ENCODE peak calls at places on chromosomes 4 and X, in seven cellular contexts. J, M, X, A, K, U and E are unnamed samples.

GRCh38 chr4:88202443-88202842 is 44.0 kb upstream of the ABCG2 start:
- DNase-seq in J (no peak), M (no peak), A (no peak), X (no peak), K (no peak), U (no peak), E (no peak)

GRCh38 chr4:184807797-184808718 is 17.7 kb downstream of the ACSL1 start:
- DNase-seq in M (no peak), J (no peak), K (no peak), U (no peak), X (peak), A (peak), E (no peak)

GRCh38 chr4:104897297-104897645 is 249.4 kb upstream of the TET2 start:
- DNase-seq in U (no peak), X (no peak), M (no peak), K (no peak), J (no peak), A (no peak), E (no peak)

GRCh38 chr4:87192155-87192919 is 28.1 kb downstream of the KLHL8 start:
- DNase-seq in A (no peak), J (no peak), K (no peak), X (no peak), U (no peak), M (no peak), E (no peak)

GRCh38 chr4:23237771-23238170 is 545.0 kb downstream of the GBA3 start:
- DNase-seq in J (no peak), M (no peak), A (no peak), X (no peak), U (peak), K (no peak), E (no peak)

GRCh38 chr4:73998040-73999011 is at the start of gene CXCL5:
- DNase-seq in M (no peak), J (no peak), X (no peak), U (peak), A (no peak), K (no peak), E (no peak)

GRCh38 chr4:105357258-105357657 is 116.6 kb downstream of the PPA2 start:
- DNase-seq in M (no peak), X (no peak), U (no peak), J (no peak), A (no peak), K (no peak), E (no peak)

GRCh38 chr4:117773067-117773946 is 261.0 kb upstream of the NDST3 start:
- DNase-seq in J (no peak), U (no peak), K (no peak), X (no peak), A (no peak), M (no peak), E (no peak)

GRCh38 chrX:36909584-36909983 is 98.6 kb upstream of the FAM47C start:
- DNase-seq in K (no peak), J (no peak), A (no peak), M (no peak), U (no peak), X (no peak), E (no peak)

GRCh38 chr4:151801547-151802516 is 41.0 kb upstream of the GATB start:
- DNase-seq in J (peak), X (no peak), K (peak), U (peak), A (no peak), M (no peak), E (peak)

GRCh38 chr4:186557486-186557885 is 2.1 kb upstream of the MTNR1A start:
- DNase-seq in K (no peak), A (no peak), M (no peak), J (no peak), X (no peak), U (no peak), E (no peak)

GRCh38 chr4:98903963-98904362 is 25.0 kb downstream of the EIF4E start:
- DNase-seq in M (no peak), X (no peak), J (no peak), K (no peak), A (no peak), U (no peak), E (no peak)